ENCODE peak calls at places on chromosomes 3 and 15, in five cellular contexts. F is lower lobe of right lung, J is kidney, A is Panc1, L is adrenal gland. S is an unnamed sample.

GRCh38 chr15:56261854-56262509 is 18.3 kb upstream of the RFX7 start:
- DNase-seq in J (no peak), A (no peak), L (no peak), F (peak), S (no peak)

GRCh38 chr3:51389423-51390183 is 1.5 kb upstream of the RBM15B start:
- DNase-seq in J (peak), L (peak), A (peak), F (peak), S (no peak)

GRCh38 chr3:15064299-15064834 is 748 bp downstream of the MRPS25 start:
- DNase-seq in F (no peak), A (no peak), J (no peak), L (peak), S (no peak)

GRCh38 chr3:57862894-57863293 is 106.8 kb downstream of the SLMAP start:
- DNase-seq in A (no peak), F (no peak), L (no peak), J (no peak), S (no peak)

GRCh38 chr3:73280751-73281150 is 219.3 kb downstream of the EBLN2 start:
- DNase-seq in F (no peak), J (no peak), A (no peak), L (no peak), S (no peak)

GRCh38 chr3:42851228-42851834 is 24.3 kb downstream of the CYP8B1 start:
- DNase-seq in J (no peak), A (no peak), F (no peak), L (no peak), S (no peak)

GRCh38 chr3:128404276-128405062 is 62.2 kb downstream of the DNAJB8 start:
- DNase-seq in F (no peak), L (no peak), J (no peak), A (no peak), S (no peak)

GRCh38 chr3:24373198-24373959 is 121.3 kb downstream of the THRB start:
- DNase-seq in L (peak), J (no peak), A (no peak), F (peak), S (no peak)

GRCh38 chr3:52986049-52986448 is 59.8 kb downstream of the SFMBT1 start:
- DNase-seq in F (no peak), A (no peak), J (no peak), L (peak), S (no peak)

GRCh38 chr3:194212869-194213320 is 76.9 kb downstream of the HES1 start:
- DNase-seq in A (no peak), J (no peak), L (no peak), F (no peak), S (no peak)

GRCh38 chr15:71792521-71792920 is 17.8 kb upstream of the NR2E3 start:
- DNase-seq in L (no peak), J (no peak), A (no peak), F (no peak), S (no peak)

GRCh38 chr3:187012609-187013051 is 82.3 kb downstream of the ST6GAL1 start:
- DNase-seq in L (peak), J (peak), A (no peak), F (no peak), S (no peak)

GRCh38 chr15:95296626-95297025 is 1033.9 kb upstream of the NR2F2 start:
- DNase-seq in F (no peak), L (no peak), A (no peak), J (no peak), S (no peak)

GRCh38 chr15:64897345-64897985 is 14.2 kb upstream of the ANKDD1A start:
- DNase-seq in J (peak), F (peak), L (peak), A (no peak), S (no peak)

GRCh38 chr15:40770147-40770721 is 454 bp downstream of the C15orf62 start:
- DNase-seq in A (no peak), L (no peak), F (peak), J (peak), S (no peak)

GRCh38 chr3:60010778-60011177 is 961.0 kb upstream of the CFAP20DC start:
- DNase-seq in J (no peak), L (no peak), A (no peak), F (no peak), S (no peak)

GRCh38 chr3:90052425-90052950 is 945.1 kb downstream of the EPHA3 start:
- DNase-seq in A (no peak), F (no peak), L (no peak), J (no peak), S (no peak)

GRCh38 chr15:91926871-91927270 is 73.4 kb downstream of the SLCO3A1 start:
- DNase-seq in J (no peak), A (no peak), F (no peak), L (no peak), S (no peak)

GRCh38 chr3:15367059-15367458 is 34.7 kb upstream of the SH3BP5 start:
- DNase-seq in F (no peak), L (no peak), A (no peak), J (no peak), S (no peak)

GRCh38 chr3:40690696-40691597 is 166.2 kb downstream of the ZNF621 start:
- DNase-seq in J (peak), L (peak), F (peak), A (no peak), S (no peak)

DNA sequence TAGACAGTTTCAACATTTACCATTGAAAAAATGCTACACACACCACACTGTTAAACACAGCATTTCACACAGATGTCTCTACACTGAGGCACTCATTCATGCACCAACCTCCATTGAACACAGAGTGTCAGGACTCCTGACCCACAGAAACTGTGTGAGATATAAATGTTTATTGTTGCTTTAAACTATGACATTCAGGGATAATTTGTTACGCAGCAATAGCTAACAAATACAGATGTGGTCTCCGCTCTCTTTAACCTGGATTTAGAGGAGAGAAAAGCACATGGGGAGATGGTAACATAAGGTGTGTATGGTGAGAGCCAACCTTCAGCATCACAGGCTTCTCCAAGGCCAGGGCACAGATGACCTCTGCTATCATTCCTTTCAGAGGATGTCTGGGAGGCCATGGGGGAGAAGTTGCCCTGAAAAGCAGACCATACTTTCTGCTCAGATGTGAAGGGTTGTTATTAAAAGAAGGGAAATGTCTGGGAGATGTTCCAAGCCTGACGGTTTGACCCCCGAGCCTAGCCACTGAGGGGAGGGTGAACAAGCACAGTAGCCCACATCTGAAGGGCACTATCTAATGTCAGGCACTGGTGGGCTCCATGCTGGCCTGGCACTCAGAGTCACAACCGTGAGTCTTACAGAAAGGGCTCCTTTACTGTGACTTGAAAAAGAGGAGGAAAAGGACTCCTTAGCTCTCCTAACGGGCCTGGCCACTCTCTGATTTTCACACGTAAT is 284.5 kb upstream of the TLE3 start:
- DNase-seq in F (no peak), L (no peak), A (no peak), J (no peak), S (no peak)
- H3K27ac ChIP-seq in F (no peak), L (no peak), A (no peak), J (no peak), S (no peak)

GRCh38 chr3:107813066-107813465 is 277.8 kb downstream of the CD47 start:
- DNase-seq in F (no peak), A (no peak), L (no peak), J (no peak), S (no peak)

GRCh38 chr3:107806021-107806420 is 283.3 kb downstream of the BBX start:
- DNase-seq in A (no peak), L (no peak), F (no peak), J (no peak), S (no peak)

GRCh38 chr3:107816082-107816481 is 274.7 kb downstream of the CD47 start:
- DNase-seq in L (peak), F (no peak), A (no peak), J (no peak), S (no peak)

GRCh38 chr3:107810195-107811071 is 280.4 kb downstream of the CD47 start:
- DNase-seq in J (no peak), A (no peak), F (no peak), L (no peak), S (no peak)
- H3K27ac ChIP-seq in J (peak), A (no peak), F (no peak), L (no peak), S (no peak)

GRCh38 chr15:77897896-77898406 is 179.6 kb downstream of the TBC1D2B start:
- DNase-seq in L (no peak), F (peak), J (peak), A (no peak), S (no peak)
- H3K27ac ChIP-seq in L (no peak), F (no peak), J (no peak), A (no peak), S (no peak)

DNA sequence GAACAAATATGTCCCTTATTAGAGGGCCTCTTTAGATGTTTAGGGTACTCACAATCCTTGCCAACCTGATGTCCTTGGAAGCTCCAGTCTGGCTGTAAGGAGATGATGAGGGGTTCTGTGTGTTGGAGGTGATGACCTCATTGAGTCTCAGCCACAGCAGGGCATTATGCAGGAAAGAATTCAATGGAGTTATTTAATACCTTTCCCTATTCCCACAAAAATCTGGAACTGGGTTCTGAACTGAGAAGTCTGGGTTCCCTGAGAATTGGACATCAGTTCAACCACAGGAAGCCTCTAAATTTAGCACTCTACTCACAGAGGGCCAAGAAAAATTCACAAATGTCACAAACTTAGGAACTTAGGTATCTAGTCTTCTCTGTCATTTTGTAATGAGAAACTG is 36.9 kb downstream of the SLC35A5 start:
- DNase-seq in F (no peak), J (no peak), L (no peak), A (no peak), S (no peak)
- H3K27ac ChIP-seq in F (no peak), J (no peak), L (no peak), A (no peak), S (no peak)

DNA sequence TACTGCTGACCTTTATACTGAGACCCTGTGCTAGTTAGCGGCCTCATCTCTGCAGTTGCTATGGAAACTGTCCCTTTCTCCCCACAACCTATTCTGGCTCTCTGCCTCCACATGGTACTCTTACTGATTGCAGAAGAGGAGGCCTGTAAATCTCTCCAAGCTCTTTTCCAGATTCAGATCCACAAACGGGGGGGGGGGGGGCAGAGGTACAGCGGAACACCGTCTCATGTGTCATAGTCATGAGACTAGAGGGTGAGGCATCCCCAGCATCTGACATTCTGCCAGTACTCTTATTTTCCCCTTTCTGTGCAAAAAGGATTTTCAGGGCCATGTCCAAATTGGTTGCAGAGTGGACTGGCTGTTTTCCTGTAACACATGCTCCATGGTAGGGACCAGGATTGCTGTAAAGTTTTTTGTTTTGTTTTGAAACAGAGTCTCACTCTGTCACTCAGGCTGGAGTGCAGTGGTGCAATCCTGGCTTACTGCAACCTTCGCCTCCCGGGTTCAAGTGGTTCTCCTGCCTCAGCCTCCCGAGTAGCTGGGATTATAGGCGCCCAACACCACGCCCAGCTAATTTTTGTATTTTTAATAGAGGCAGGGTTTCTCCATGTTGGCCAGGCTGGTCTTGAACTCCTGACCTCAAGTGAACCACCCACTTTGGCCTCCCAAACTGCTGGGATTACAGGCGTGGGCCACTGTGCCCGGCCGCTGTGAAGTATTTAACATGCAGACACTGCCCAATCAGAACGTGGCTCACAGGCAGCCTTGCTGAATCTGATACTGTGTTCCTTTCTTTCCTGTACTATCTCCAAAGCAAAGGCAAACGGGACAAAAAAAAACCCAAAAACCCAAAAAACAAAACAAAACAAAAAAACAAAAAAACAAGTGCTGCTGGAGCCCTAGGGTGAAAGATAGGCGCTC is 8.1 kb upstream of the MAP1A start:
- DNase-seq in J (no peak), A (no peak), F (no peak), L (peak), S (no peak)
- H3K27ac ChIP-seq in J (no peak), A (no peak), F (peak), L (peak), S (peak)

GRCh38 chr3:61068084-61068483 is 183.2 kb downstream of the FHIT start:
- DNase-seq in L (no peak), A (no peak), F (no peak), J (no peak), S (no peak)
- H3K27ac ChIP-seq in L (no peak), A (no peak), F (no peak), J (no peak), S (no peak)

DNA sequence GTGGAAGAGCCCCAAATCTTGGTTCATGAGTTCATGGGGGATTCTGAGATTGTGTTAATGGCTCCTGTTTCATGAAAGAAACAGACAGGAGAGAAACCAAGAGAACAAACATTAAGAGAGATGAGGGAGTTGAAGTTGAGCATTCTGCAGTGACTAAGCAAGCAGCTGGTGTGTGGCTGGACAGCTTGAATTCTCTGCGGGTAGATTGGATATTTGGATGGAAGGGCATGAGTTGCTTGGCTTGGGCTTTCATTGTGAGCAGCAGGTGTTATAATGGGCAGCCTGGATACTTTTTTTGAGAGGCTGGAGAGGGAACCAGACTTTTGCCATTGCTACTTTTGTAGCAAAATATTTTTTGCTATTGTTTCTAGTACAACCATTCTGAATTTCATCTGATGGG is 346.8 kb upstream of the SATB1 start:
- DNase-seq in F (no peak), L (no peak), A (no peak), J (no peak), S (no peak)
- H3K27ac ChIP-seq in F (no peak), L (no peak), A (no peak), J (no peak), S (no peak)